ENCODE peak calls at places on chromosomes 13 and 19, in seven cellular contexts. Y, B, E, V, Z, O and W are unnamed samples.

GRCh38 chr13:41696163-41697003 is 239.0 kb downstream of the RGCC start:
- DNase-seq in Y (peak), O (no peak), B (no peak), E (no peak), V (no peak), Z (no peak), W (peak)

GRCh38 chr13:111396457-111396856 is 76.0 kb downstream of the TEX29 start:
- DNase-seq in Y (no peak), V (peak), O (no peak), Z (peak), E (no peak), B (no peak), W (no peak)

GRCh38 chr19:810077-810855 is 11.5 kb downstream of the PLPPR3 start:
- DNase-seq in V (no peak), Y (no peak), O (no peak), B (no peak), Z (peak), E (no peak), W (no peak)

GRCh38 chr19:18776736-18777135 is 14.4 kb downstream of the COMP start:
- DNase-seq in V (no peak), O (no peak), B (no peak), E (no peak), Y (peak), Z (no peak), W (no peak)

GRCh38 chr13:76792680-76793334 is 93.4 kb downstream of the KCTD12 start:
- DNase-seq in V (no peak), Y (peak), B (no peak), Z (no peak), E (no peak), O (no peak), W (peak)

GRCh38 chr13:27678306-27679040 is 56.8 kb downstream of the POLR1D start:
- DNase-seq in Z (no peak), V (no peak), B (no peak), E (no peak), O (no peak), Y (no peak), W (no peak)

GRCh38 chr19:5989388-5990074 is 11.6 kb upstream of the RANBP3 start:
- DNase-seq in V (no peak), Z (no peak), O (no peak), B (no peak), E (no peak), Y (no peak), W (no peak)

GRCh38 chr13:101218484-101218883 is 197.8 kb downstream of the NALCN start:
- DNase-seq in V (no peak), B (no peak), Y (peak), E (no peak), O (no peak), Z (no peak), W (no peak)

GRCh38 chr13:91132786-91133185 is 214.7 kb upstream of the MIR17HG start:
- DNase-seq in Z (no peak), Y (no peak), E (no peak), B (no peak), V (no peak), O (no peak), W (peak)

GRCh38 chr19:4986056-4986455 is 17.1 kb downstream of the KDM4B start:
- DNase-seq in E (no peak), B (no peak), Y (no peak), Z (no peak), O (no peak), V (no peak), W (no peak)

GRCh38 chr19:22735911-22736645 is 47.9 kb downstream of the ZNF99 start:
- DNase-seq in O (no peak), V (no peak), Z (no peak), B (no peak), E (no peak), Y (no peak), W (no peak)

GRCh38 chr19:13008926-13009787 is 13.9 kb downstream of the NFIX start:
- DNase-seq in Z (no peak), B (no peak), V (no peak), E (no peak), O (no peak), Y (no peak), W (no peak)

GRCh38 chr13:24458736-24459135 is 53.8 kb downstream of the PARP4 start:
- DNase-seq in Y (no peak), Z (no peak), B (no peak), O (no peak), V (no peak), E (no peak), W (no peak)

GRCh38 chr13:79548886-79549285 is 67.9 kb downstream of the NDFIP2 start:
- DNase-seq in Y (peak), O (no peak), E (no peak), B (no peak), Z (no peak), V (no peak), W (peak)

GRCh38 chr13:92590503-92590908 is 636.1 kb upstream of the GPC6 start:
- DNase-seq in E (no peak), Y (no peak), B (no peak), O (no peak), V (no peak), Z (no peak), W (no peak)

GRCh38 chr13:21735621-21736401 is 64.9 kb downstream of the FGF9 start:
- DNase-seq in Y (no peak), V (no peak), Z (no peak), B (no peak), O (peak), E (peak), W (no peak)

GRCh38 chr19:52640916-52641315 is 2.8 kb upstream of the ZNF83 start:
- DNase-seq in O (no peak), Y (peak), B (no peak), E (no peak), V (no peak), Z (no peak), W (peak)

GRCh38 chr13:41497436-41497835 is 40.1 kb downstream of the RGCC start:
- DNase-seq in Z (no peak), O (no peak), Y (no peak), V (no peak), B (no peak), E (no peak), W (no peak)

GRCh38 chr19:27975419-27976005 is 1237.4 kb downstream of the UQCRFS1 start:
- DNase-seq in B (no peak), O (no peak), Y (no peak), E (no peak), Z (no peak), V (no peak), W (no peak)

GRCh38 chr13:91045351-91046034 is 302.0 kb upstream of the MIR17HG start:
- DNase-seq in Z (no peak), O (peak), V (no peak), E (no peak), B (no peak), Y (no peak), W (no peak)

GRCh38 chr19:53878786-53879144 is 3.2 kb upstream of the PRKCG start:
- DNase-seq in B (no peak), Z (no peak), Y (no peak), V (no peak), E (no peak), O (no peak), W (peak)

GRCh38 chr13:42594577-42595571 is 20.9 kb downstream of the TNFSF11 start:
- DNase-seq in E (no peak), B (peak), V (peak), Z (no peak), Y (peak), O (peak), W (peak)

GRCh38 chr13:102693781-102694180 is 1.1 kb downstream of the METTL21C start:
- DNase-seq in V (no peak), Z (no peak), E (no peak), O (no peak), Y (peak), B (no peak), W (peak)

GRCh38 chr13:113490496-113491417 is at the start of gene DCUN1D2:
- DNase-seq in B (peak), O (peak), V (peak), Y (peak), E (peak), Z (peak), W (peak)

GRCh38 chr19:47550129-47550528 is 22.8 kb downstream of the ZNF541 start:
- DNase-seq in Z (no peak), V (no peak), Y (no peak), B (no peak), E (no peak), O (no peak), W (no peak)